ENCODE peak calls at places on chromosomes 11 and 22, in six cellular contexts. O is left kidney; X is NCI-H1417; H is CD8-positive, alpha-beta memory T cell; V is fibroblast of mammary gland; J is NB4. M is an unnamed sample.

GRCh38 chr11:115643491-115643995 is 139.3 kb upstream of the CADM1 start:
- DNase-seq in O (no peak), X (peak), H (no peak), V (no peak), J (no peak), M (no peak)

GRCh38 chr11:111913031-111913861 is 712 bp downstream of the HSPB2 start:
- DNase-seq in O (peak), X (no peak), H (no peak), V (no peak), J (no peak), M (no peak)

GRCh38 chr11:7657306-7658025 is 15.8 kb downstream of the CYB5R2 start:
- DNase-seq in O (peak), X (peak), H (no peak), V (peak), J (peak), M (peak)

GRCh38 chr11:110295487-110296225 is 758 bp downstream of the RDX start:
- DNase-seq in O (peak), X (peak), H (peak), V (peak), J (peak), M (peak)

GRCh38 chr11:65599955-65600246 is 4.3 kb upstream of the KCNK7 start:
- DNase-seq in O (no peak), X (no peak), H (no peak), V (no peak), J (no peak), M (no peak)

GRCh38 chr11:117821431-117821830 is 3.1 kb downstream of the FXYD2 start:
- DNase-seq in O (no peak), X (no peak), H (no peak), V (no peak), J (no peak), M (no peak)

GRCh38 chr22:44667829-44668189 is 34.2 kb upstream of the PRR5 start:
- DNase-seq in O (no peak), X (no peak), H (peak), V (no peak), J (no peak), M (no peak)

GRCh38 chr22:27747396-27748256 is 53.9 kb downstream of the MN1 start:
- DNase-seq in O (no peak), X (no peak), H (no peak), V (peak), J (peak), M (no peak)

GRCh38 chr11:69319255-69320106 is 25.5 kb downstream of the MYEOV start:
- DNase-seq in O (peak), X (no peak), H (no peak), V (no peak), J (no peak), M (no peak)

GRCh38 chr11:88231894-88232482 is 56.7 kb upstream of the RAB38 start:
- DNase-seq in O (peak), X (peak), H (peak), V (peak), J (peak), M (no peak)

GRCh38 chr11:60918251-60918940 is 4.4 kb downstream of the TMEM109 start:
- DNase-seq in O (no peak), X (no peak), H (no peak), V (no peak), J (peak), M (no peak)

GRCh38 chr11:78741794-78742193 is 167.1 kb upstream of the NARS2 start:
- DNase-seq in O (no peak), X (no peak), H (no peak), V (no peak), J (no peak), M (no peak)

GRCh38 chr11:81987829-81988472 is 745.7 kb downstream of the FAM181B start:
- DNase-seq in O (peak), X (no peak), H (no peak), V (peak), J (no peak), M (no peak)

GRCh38 chr11:85867751-85868150 is 12.6 kb downstream of the CCDC83 start:
- DNase-seq in O (no peak), X (no peak), H (no peak), V (no peak), J (no peak), M (no peak)

GRCh38 chr11:65108469-65109123 is 3.1 kb upstream of the TM7SF2 start:
- DNase-seq in O (no peak), X (no peak), H (no peak), V (no peak), J (no peak), M (no peak)

GRCh38 chr22:20013382-20013871 is 3.2 kb downstream of the ARVCF start:
- DNase-seq in O (peak), X (peak), H (no peak), V (peak), J (peak), M (peak)

GRCh38 chr11:57205046-57205671 is 23.4 kb downstream of the LRRC55 start:
- DNase-seq in O (no peak), X (no peak), H (no peak), V (peak), J (peak), M (no peak)

GRCh38 chr11:18013790-18014507 is 1.1 kb upstream of the SERGEF start:
- DNase-seq in O (peak), X (peak), H (no peak), V (no peak), J (peak), M (no peak)